ENCODE peak calls at places on chromosomes 1 and 21, in seven cellular contexts. Q is GM23338, Y is EH, N is astrocyte of the spinal cord, G is NCI-H1694 treated with DMSO at 0.1 percent for 48 hours, F is heart right ventricle, V is WTC11. X is an unnamed sample.
A peak's percentile ranks its signal among the peaks of the same experiment; 100 is the strongest.

GRCh38 chr1:159188375-159188788 is 16.3 kb upstream of the ACKR1 start:
- DNase-seq in F (peak; percentile 55), Y (peak; percentile 32), G (no peak), Q (peak; percentile 97), N (no peak), V (peak; percentile 89), X (peak; percentile 74)

GRCh38 chr21:16855164-16855667 is 657.6 kb upstream of the CXADR start:
- DNase-seq in F (no peak), N (no peak), Y (no peak), Q (no peak), G (no peak), V (no peak), X (no peak)

GRCh38 chr1:9621032-9621431 is 30.5 kb upstream of the PIK3CD start:
- DNase-seq in Y (peak; percentile 42), Q (no peak), F (no peak), V (no peak), N (no peak), G (no peak), X (no peak)

GRCh38 chr1:32361674-32362473 is 411 bp downstream of the FAM229A start:
- DNase-seq in Q (peak; percentile 72), G (no peak), Y (peak; percentile 21), F (peak; percentile 67), N (no peak), V (peak; percentile 61), X (peak; percentile 77)

GRCh38 chr1:52098139-52098871 is 42.2 kb downstream of the BTF3L4 start:
- DNase-seq in Y (no peak), V (no peak), N (no peak), Q (peak; percentile 18), G (no peak), F (no peak), X (no peak)

GRCh38 chr1:7929637-7930036 is 11.0 kb downstream of the TNFRSF9 start:
- DNase-seq in G (no peak), Q (no peak), N (no peak), Y (no peak), F (no peak), V (no peak), X (no peak)

GRCh38 chr1:3352084-3352951 is 102.1 kb upstream of the ARHGEF16 start:
- DNase-seq in F (no peak), Q (peak; percentile 78), Y (peak; percentile 84), G (no peak), V (peak; percentile 52), N (peak; percentile 89), X (no peak)

GRCh38 chr1:16156848-16157495 is 1.1 kb upstream of the EPHA2 start:
- DNase-seq in Y (peak; percentile 47), Q (no peak), F (no peak), V (no peak), G (no peak), N (no peak), X (no peak)

GRCh38 chr1:204296431-204296988 is 63.2 kb downstream of the PLEKHA6 start:
- DNase-seq in N (peak; percentile 51), F (no peak), Q (peak; percentile 55), V (peak; percentile 39), G (no peak), Y (peak; percentile 97), X (no peak)

GRCh38 chr1:31745898-31746668 is 18.1 kb downstream of the ADGRB2 start:
- DNase-seq in N (no peak), Y (no peak), Q (no peak), G (no peak), F (no peak), V (no peak), X (no peak)

GRCh38 chr1:228687562-228687961 is 47.7 kb upstream of the RHOU start:
- DNase-seq in G (no peak), Q (no peak), F (no peak), N (no peak), V (no peak), Y (no peak), X (no peak)

GRCh38 chr21:42219606-42220137 is 732 bp downstream of the ABCG1 start:
- DNase-seq in Y (no peak), F (peak; percentile 44), G (no peak), N (no peak), V (peak; percentile 41), Q (peak; percentile 43), X (no peak)

GRCh38 chr1:29752141-29752540 is 515.8 kb downstream of the PTPRU start:
- DNase-seq in F (no peak), G (no peak), N (no peak), V (peak; percentile 54), Y (peak; percentile 7), Q (peak; percentile 76), X (no peak)

GRCh38 chr1:16903458-16903796 is 7.6 kb downstream of the RNU1-2 start:
- DNase-seq in F (no peak), Q (no peak), Y (no peak), N (no peak), V (no peak), G (no peak), X (no peak)

GRCh38 chr1:246373828-246374569 is 133.1 kb downstream of the SMYD3 start:
- DNase-seq in F (no peak), V (no peak), G (no peak), Y (no peak), N (no peak), Q (no peak), X (no peak)

GRCh38 chr1:117574206-117574835 is 31.5 kb upstream of the TENT5C start:
- DNase-seq in Y (no peak), V (no peak), G (no peak), F (no peak), Q (no peak), N (no peak), X (no peak)

GRCh38 chr1:35564037-35564883 is 6.7 kb downstream of the NCDN start:
- DNase-seq in N (peak; percentile 66), Q (peak; percentile 92), Y (peak; percentile 78), V (peak; percentile 92), G (peak; percentile 47), F (peak; percentile 68), X (peak; percentile 76)

GRCh38 chr21:45029298-45029967 is 44.9 kb upstream of the ADARB1 start:
- DNase-seq in V (no peak), F (peak; percentile 54), Q (peak; percentile 63), N (peak; percentile 65), G (no peak), Y (no peak), X (peak; percentile 77)

GRCh38 chr1:1997561-1997960 is 6.0 kb downstream of the CFAP74 start:
- DNase-seq in F (no peak), V (no peak), G (no peak), N (no peak), Y (no peak), Q (no peak), X (no peak)

GRCh38 chr1:1439550-1440261 is 4.2 kb downstream of the VWA1 start:
- DNase-seq in Y (no peak), G (no peak), Q (peak; percentile 60), F (no peak), V (no peak), N (no peak), X (no peak)

GRCh38 chr1:20123696-20124450 is 4.5 kb upstream of the PLA2G2D start:
- DNase-seq in Q (no peak), V (no peak), G (no peak), Y (no peak), N (peak; percentile 27), F (no peak), X (no peak)

X was measured in Right ventricle myocardium superior.